ENCODE peak calls at places on chromosomes 7 and 10, in nine cellular contexts. L is sigmoid colon, V is gastrocnemius medialis, A is spleen, D is lower leg skin, H is Peyer's patch, R is heart left ventricle, K is GM12892, U is uterus. J is an unnamed sample.

GRCh38 chr10:126242352-126243260 is 145.7 kb downstream of the ADAM12 start:
- DNase-seq in R (no peak), K (no peak), A (no peak), U (peak), V (no peak), L (no peak), H (no peak), D (peak), J (peak)

GRCh38 chr10:26460736-26461135 is 22.6 kb downstream of the APBB1IP start:
- DNase-seq in A (no peak), D (no peak), U (no peak), L (no peak), H (no peak), R (no peak), K (no peak), V (no peak), J (no peak)

GRCh38 chr7:117470777-117471176 is 9.0 kb upstream of the CFTR start:
- DNase-seq in D (peak), R (peak), K (no peak), U (no peak), L (no peak), V (no peak), H (peak), A (no peak), J (peak)

GRCh38 chr10:115082521-115082920 is 10.6 kb upstream of the ATRNL1 start:
- DNase-seq in V (no peak), A (no peak), K (no peak), U (no peak), L (no peak), H (no peak), D (no peak), R (no peak), J (no peak)

GRCh38 chr7:40077849-40078248 is 56.6 kb downstream of the MPLKIP start:
- DNase-seq in K (no peak), U (no peak), A (no peak), L (no peak), V (no peak), D (no peak), R (no peak), H (no peak), J (no peak)

GRCh38 chr10:132388901-132389630 is 7.9 kb upstream of the PWWP2B start:
- DNase-seq in U (peak), A (peak), D (peak), H (peak), K (no peak), L (peak), V (peak), R (peak), J (no peak)

GRCh38 chr7:74066626-74067025 is 17.0 kb upstream of the LIMK1 start:
- DNase-seq in U (no peak), H (peak), V (no peak), K (no peak), R (peak), A (peak), L (no peak), D (no peak), J (no peak)

GRCh38 chr10:35650894-35651293 is 8.8 kb upstream of the FZD8 start:
- DNase-seq in H (no peak), L (no peak), R (no peak), K (no peak), A (no peak), D (no peak), U (no peak), V (no peak), J (no peak)

GRCh38 chr10:986137-986825 is 2.0 kb upstream of the GTPBP4 start:
- DNase-seq in D (peak), K (no peak), L (no peak), U (no peak), A (no peak), V (no peak), H (no peak), R (no peak), J (no peak)

DNA sequence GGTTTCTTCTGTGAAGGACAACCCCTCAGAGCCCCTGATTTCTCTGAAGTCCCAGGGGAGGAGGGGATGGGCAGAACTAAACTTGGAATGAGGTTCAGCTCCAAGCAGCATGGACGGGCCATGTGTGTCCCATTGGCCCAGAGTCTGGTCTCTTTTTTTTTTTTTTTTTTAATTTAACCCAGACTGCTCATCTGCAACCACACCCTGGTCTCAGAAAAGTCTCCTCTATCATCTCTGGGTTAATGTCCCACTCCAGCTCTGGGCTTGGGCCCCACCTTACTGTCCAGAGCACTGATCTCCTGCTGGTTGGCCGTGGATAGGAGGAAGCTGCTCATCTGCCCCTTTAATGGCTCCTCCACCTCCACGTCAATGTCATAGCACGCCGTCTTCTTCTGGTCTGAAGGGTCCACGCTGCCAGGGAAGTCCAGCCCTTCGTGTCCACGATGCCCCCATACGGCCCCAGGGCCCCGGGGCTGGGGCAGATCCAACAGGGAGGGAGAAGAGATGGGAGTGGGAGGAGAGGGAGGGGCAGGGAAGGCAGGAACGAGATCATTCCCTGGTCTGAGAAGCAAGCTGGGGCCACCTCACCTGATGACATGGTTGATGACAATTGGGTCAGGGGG is 7.7 kb downstream of the CHPF2 start:
- DNase-seq in H (peak), D (peak), A (peak), V (no peak), L (peak), U (no peak), R (no peak), K (no peak), J (no peak)
- TF ChIP-seq POLR2A in H (no peak), D (no peak), A (no peak), V (no peak), L (no peak), U (no peak), R (no peak), K (no peak), J (no peak)

GRCh38 chr10:73096452-73097304 is at the start of gene P4HA1:
- DNase-seq in R (peak), D (peak), L (peak), A (peak), U (peak), V (peak), H (peak), K (peak), J (peak)

GRCh38 chr10:73097305-73097670 is 622 bp upstream of the P4HA1 start:
- DNase-seq in H (no peak), K (no peak), U (no peak), D (no peak), L (no peak), R (no peak), A (no peak), V (no peak), J (no peak)

GRCh38 chr10:73095479-73096021 is 1.1 kb downstream of the P4HA1 start:
- DNase-seq in V (peak), R (no peak), K (no peak), L (peak), D (no peak), H (no peak), A (no peak), U (peak), J (peak)

GRCh38 chr10:73094986-73095478 is 1.6 kb downstream of the P4HA1 start:
- DNase-seq in H (no peak), L (no peak), K (no peak), R (no peak), A (no peak), D (no peak), U (no peak), V (no peak), J (no peak)

DNA sequence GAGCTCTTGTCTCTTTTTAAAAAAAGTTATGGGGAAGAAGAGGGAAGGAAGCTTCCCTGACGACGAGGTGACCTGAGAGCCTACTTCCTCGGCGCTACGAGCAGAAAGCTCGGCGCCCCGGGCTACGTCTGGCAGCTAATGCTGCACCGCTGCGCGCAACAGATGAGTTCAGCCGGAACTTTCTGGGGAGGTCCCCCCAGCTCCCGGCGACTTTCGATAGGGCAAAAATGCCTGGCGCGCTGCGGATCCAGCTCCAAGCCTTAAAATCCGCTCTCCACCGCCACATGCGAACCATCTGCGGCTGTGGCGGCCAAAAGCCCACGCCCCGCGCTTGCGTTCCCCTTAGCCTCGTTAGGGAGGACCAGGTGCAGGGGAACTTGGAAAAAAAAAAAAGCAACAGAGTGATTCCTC is 620 bp downstream of the P4HA1 start:
- DNase-seq in K (peak), L (peak), A (peak), D (peak), V (peak), U (peak), R (peak), H (peak), J (peak)
- TF ChIP-seq POLR2A in K (no peak), L (peak), A (no peak), D (no peak), V (no peak), U (peak), R (no peak), H (peak), J (peak)

GRCh38 chr10:5412277-5412941 is at the start of gene NET1:
- DNase-seq in D (peak), R (peak), K (peak), A (peak), L (peak), H (peak), U (peak), V (peak), J (peak)
- TF ChIP-seq POLR2A in D (no peak), R (no peak), K (peak), A (no peak), L (no peak), H (peak), U (peak), V (peak), J (peak)

DNA sequence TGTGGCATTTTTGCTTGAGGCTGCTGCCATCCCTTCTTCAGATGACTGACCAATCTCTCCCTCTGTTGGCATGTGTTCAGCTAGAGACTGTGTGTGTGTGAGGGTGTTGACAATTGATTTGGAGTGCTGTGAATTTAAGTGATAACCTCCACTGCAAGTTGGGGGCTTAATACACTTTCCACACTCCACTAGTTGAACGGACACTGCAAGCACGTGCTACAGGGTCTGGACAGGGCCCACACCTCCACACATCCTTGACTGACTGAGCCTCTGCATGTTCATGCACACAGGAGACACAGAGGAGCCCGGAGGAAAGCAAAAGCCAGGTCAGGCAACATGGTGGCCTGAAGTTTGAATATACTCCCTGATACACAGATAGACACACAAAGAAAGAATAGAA is 51.3 kb downstream of the BRAF start:
- DNase-seq in D (no peak), A (no peak), L (no peak), U (no peak), V (no peak), K (no peak), R (no peak), H (no peak), J (no peak)
- TF ChIP-seq POLR2A in D (no peak), A (no peak), L (no peak), U (no peak), V (no peak), K (no peak), R (no peak), H (no peak), J (no peak)

GRCh38 chr10:44976352-44977198 is 2.0 kb downstream of the DEPP1 start:
- DNase-seq in L (peak), U (no peak), R (no peak), K (no peak), A (peak), D (no peak), V (no peak), H (no peak), J (no peak)
- TF ChIP-seq POLR2A in L (no peak), U (no peak), R (no peak), K (peak), A (no peak), D (no peak), V (no peak), H (no peak), J (no peak)

GRCh38 chr7:100372694-100373093 is 593 bp upstream of the PILRA start:
- DNase-seq in H (no peak), D (no peak), A (peak), K (no peak), R (no peak), L (no peak), U (no peak), V (no peak), J (no peak)

GRCh38 chr7:100371561-100372171 is 1.6 kb upstream of the PILRA start:
- DNase-seq in K (no peak), R (peak), L (no peak), V (no peak), A (peak), U (no peak), D (no peak), H (no peak), J (no peak)

GRCh38 chr7:100374601-100375000 is 1.3 kb downstream of the PILRA start:
- DNase-seq in A (peak), K (no peak), H (no peak), L (no peak), D (no peak), V (no peak), R (peak), U (no peak), J (no peak)

GRCh38 chr7:100372256-100372655 is 1.0 kb upstream of the PILRA start:
- DNase-seq in K (no peak), V (no peak), R (peak), H (no peak), L (no peak), D (no peak), U (no peak), A (peak), J (no peak)

DNA sequence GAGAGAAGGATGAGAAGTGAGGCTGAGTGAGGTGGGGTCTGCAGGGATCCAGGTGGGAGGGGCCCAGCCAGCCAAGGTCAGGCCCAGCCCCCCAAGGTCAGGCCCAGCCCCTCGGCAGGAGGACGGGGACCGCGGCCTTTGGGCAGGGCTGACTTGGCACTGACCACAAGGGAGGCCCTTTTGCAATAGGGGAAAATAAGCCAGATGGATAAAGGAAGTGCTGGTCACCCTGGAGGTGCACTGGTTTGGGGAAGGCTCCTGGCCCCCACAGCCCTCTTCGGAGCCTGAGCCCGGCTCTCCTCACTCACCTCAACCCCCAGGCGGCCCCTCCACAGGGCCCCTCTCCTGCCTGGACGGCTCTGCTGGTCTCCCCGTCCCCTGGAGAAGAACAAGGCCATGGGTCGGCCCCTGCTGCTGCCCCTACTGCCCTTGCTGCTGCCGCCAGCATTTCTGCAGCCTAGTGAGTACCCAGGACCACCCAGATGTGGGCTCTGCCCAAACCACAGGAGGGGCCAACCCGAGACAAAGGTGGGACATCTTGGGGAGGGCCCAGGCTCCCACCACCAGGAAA is at the start of gene PILRA:
- DNase-seq in U (no peak), V (no peak), R (peak), H (no peak), L (no peak), K (no peak), D (no peak), A (peak), J (no peak)
- TF ChIP-seq POLR2A in U (no peak), V (no peak), R (no peak), H (no peak), L (no peak), K (no peak), D (no peak), A (no peak), J (no peak)

GRCh38 chr7:973312-973711 is 2.0 kb downstream of the COX19 start:
- DNase-seq in R (no peak), K (no peak), U (no peak), A (no peak), V (no peak), L (no peak), D (no peak), H (no peak), J (no peak)

GRCh38 chr7:974172-974571 is 1.2 kb downstream of the COX19 start:
- DNase-seq in D (no peak), A (no peak), R (no peak), U (no peak), L (no peak), V (no peak), H (no peak), K (no peak), J (no peak)

GRCh38 chr7:976901-977325 is 1.6 kb upstream of the COX19 start:
- DNase-seq in L (no peak), K (no peak), V (no peak), U (no peak), A (no peak), R (peak), D (no peak), H (peak), J (no peak)

GRCh38 chr7:975702-976473 is 539 bp upstream of the COX19 start:
- DNase-seq in A (no peak), K (no peak), U (no peak), L (no peak), D (no peak), R (peak), H (no peak), V (no peak), J (no peak)

DNA sequence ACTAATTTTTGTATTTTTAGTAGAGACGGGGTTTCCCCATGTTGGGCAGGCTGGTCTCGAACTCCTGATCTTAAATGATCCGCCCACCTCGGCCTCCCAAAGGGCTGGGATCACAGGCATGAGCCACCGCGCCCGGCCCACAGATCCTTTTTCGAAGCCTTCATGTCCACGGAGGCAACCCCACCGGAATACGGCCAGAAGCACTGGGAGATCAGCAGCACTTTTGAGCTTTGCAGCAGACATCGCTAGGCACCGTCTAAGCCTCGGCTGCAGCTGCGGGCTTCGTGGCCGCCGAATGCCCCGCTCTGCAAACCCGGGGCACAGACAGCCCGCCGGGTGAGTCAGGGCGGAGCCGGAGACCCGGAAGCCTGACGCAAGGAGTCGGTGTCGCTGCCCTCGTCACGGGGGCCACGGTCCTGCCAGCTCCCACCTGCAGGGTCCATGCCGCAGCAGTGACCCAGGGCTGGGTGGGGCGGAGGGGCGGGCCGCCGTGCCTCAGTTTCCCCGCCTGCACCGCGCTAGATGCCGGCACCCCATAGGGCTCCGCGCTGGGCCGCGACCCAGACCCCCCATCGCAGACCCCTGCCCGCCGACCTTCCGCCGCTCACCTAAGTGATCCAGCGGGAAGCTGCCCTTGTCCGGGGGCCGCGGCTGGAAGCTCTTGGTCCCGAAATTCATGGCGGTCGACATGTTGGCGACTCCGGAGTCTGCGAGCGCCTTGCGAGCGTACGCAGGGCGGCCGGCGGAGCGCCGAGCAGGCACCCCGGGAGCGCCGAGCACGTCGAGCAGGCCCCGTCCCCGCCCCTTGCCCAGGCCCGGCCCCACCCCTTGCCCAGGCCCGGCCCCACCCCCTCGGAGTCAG is at the start of gene COX19:
- DNase-seq in U (peak), R (peak), L (peak), K (peak), H (peak), A (peak), D (peak), V (peak), J (peak)
- TF ChIP-seq POLR2A in U (peak), R (no peak), L (peak), K (peak), H (peak), A (peak), D (no peak), V (peak), J (peak)

J was measured in prostate gland.